ENCODE peak calls at places on chromosomes 3 and 15, in six cellular contexts. U, V, E, C, S and Q are unnamed samples.

GRCh38 chr15:31303434-31304073 is 23.1 kb upstream of the KLF13 start:
- DNase-seq in U (no peak), V (no peak), E (no peak), C (no peak), S (peak), Q (no peak)

GRCh38 chr15:101264011-101264410 is 12.2 kb upstream of the CHSY1 start:
- DNase-seq in U (no peak), V (no peak), E (no peak), C (no peak), S (no peak), Q (peak)

GRCh38 chr3:42192334-42193200 is 73.4 kb downstream of the CCK start:
- DNase-seq in U (no peak), V (no peak), E (peak), C (no peak), S (no peak), Q (peak)

GRCh38 chr3:179929091-179929529 is 107.6 kb downstream of the PEX5L start:
- DNase-seq in U (peak), V (peak), E (peak), C (no peak), S (peak), Q (peak)

GRCh38 chr15:76203346-76203745 is 107.9 kb downstream of the ETFA start:
- DNase-seq in U (no peak), V (no peak), E (no peak), C (no peak), S (no peak), Q (no peak)

GRCh38 chr3:138474163-138474562 is 39.7 kb downstream of the ESYT3 start:
- DNase-seq in U (no peak), V (no peak), E (no peak), C (no peak), S (no peak), Q (no peak)

GRCh38 chr15:38320181-38320580 is 67.5 kb downstream of the SPRED1 start:
- DNase-seq in U (no peak), V (no peak), E (no peak), C (no peak), S (no peak), Q (peak)

GRCh38 chr3:181487236-181487978 is 224.3 kb upstream of the SOX2 start:
- DNase-seq in U (no peak), V (no peak), E (no peak), C (no peak), S (no peak), Q (no peak)

GRCh38 chr3:149204390-149204991 is 17.1 kb downstream of the CP start:
- DNase-seq in U (no peak), V (no peak), E (no peak), C (no peak), S (no peak), Q (no peak)

GRCh38 chr3:102085431-102086226 is 236.3 kb downstream of the NFKBIZ start:
- DNase-seq in U (no peak), V (no peak), E (no peak), C (no peak), S (no peak), Q (peak)

GRCh38 chr15:35546581-35547381 is 816 bp upstream of the DPH6 start:
- DNase-seq in U (no peak), V (no peak), E (no peak), C (no peak), S (no peak), Q (no peak)

GRCh38 chr15:85766007-85766831 is 28.5 kb downstream of the KLHL25 start:
- DNase-seq in U (no peak), V (no peak), E (no peak), C (no peak), S (peak), Q (no peak)

GRCh38 chr3:150409125-150409526 is 1.0 kb downstream of the TSC22D2 start:
- DNase-seq in U (no peak), V (no peak), E (peak), C (no peak), S (no peak), Q (no peak)
- H2BK5ac ChIP-seq in U (no peak), V (peak), E (peak), C (no peak), S (no peak), Q (peak)

GRCh38 chr3:18546632-18547031 is 121.5 kb upstream of the SATB1 start:
- DNase-seq in U (no peak), V (no peak), E (no peak), C (no peak), S (no peak), Q (no peak)
- H2BK5ac ChIP-seq in U (no peak), V (no peak), E (no peak), C (no peak), S (no peak), Q (no peak)

DNA sequence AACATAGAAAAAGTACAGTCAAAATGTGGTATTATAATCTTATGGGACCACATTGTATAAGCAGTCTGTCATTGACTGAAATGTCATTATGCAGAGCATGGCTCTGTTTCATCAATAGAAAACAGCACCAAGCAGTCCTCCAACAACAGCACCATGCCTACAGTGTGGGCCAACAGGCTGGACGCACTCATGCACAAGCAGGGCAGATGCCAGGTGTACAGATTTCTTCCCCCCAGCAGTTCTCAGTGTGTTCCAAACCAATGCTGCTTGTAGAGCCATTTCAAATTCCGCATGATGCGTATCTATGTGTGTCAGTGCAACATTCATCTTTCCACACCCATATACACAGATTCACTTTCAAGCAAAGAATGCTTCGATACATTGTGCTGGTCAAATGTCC is 253.1 kb downstream of the CHL1 start:
- DNase-seq in U (no peak), V (no peak), E (no peak), C (no peak), S (no peak), Q (no peak)
- H2BK5ac ChIP-seq in U (no peak), V (no peak), E (no peak), C (no peak), S (no peak), Q (no peak)

DNA sequence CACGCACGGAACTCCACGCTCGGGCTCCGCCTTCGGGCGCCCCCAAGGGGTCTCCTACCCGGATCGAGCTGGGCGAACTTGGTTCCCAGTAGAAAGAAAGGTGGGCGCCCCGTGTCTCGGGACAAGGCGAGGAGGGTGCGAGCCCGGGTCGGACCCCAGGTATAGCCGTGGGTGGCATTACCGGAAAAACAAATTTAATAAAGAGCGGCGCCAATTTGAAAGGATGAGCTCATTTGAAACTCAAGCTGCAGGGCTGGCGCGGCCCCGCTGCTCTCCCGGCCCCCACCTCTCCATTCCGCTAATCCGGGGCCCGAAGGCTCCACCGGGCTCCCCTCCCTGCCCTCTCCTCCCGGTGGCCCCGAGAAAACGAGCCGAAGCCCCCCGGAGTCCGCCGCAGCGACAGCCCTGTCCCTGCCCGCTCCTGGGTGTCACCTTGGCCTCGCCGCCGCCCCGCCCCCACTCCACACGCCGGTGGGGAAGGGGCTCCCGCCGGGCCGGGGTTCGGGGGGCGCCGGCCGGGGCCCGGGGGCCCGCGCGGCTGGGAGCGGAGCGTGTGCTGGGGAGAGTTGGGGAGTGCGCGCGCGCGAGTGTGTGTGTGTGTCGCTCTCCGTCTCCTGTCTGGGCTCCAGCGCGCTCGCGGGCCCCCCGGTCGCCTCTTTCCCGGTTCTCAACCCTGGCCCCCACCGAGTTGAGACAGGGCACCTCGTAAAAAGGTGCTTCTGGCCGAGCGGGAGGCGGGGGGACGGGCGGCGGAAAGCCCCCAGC is 1.4 kb downstream of the IGF2BP2 start:
- DNase-seq in U (no peak), V (no peak), E (peak), C (no peak), S (peak), Q (peak)
- H2BK5ac ChIP-seq in U (no peak), V (peak), E (peak), C (peak), S (peak), Q (peak)